ENCODE peak calls at places on chromosomes 4 and X, in four cellular contexts. X, P, N and G are unnamed samples.

GRCh38 chr4:56049428-56050212 is 100.9 kb downstream of the CEP135 start:
- DNase-seq in X (no peak), P (peak), N (no peak), G (peak)

GRCh38 chrX:88135735-88136134 is 611.3 kb upstream of the CPXCR1 start:
- DNase-seq in X (no peak), P (no peak), N (peak), G (no peak)

GRCh38 chr4:185587444-185588161 is 52.3 kb upstream of the PDLIM3 start:
- DNase-seq in X (peak), P (no peak), N (no peak), G (no peak)

GRCh38 chrX:13855689-13856425 is 39.0 kb upstream of the GPM6B start:
- DNase-seq in X (no peak), P (no peak), N (no peak), G (no peak)

GRCh38 chr4:122636697-122637096 is 15.8 kb upstream of the IL21 start:
- DNase-seq in X (no peak), P (no peak), N (no peak), G (no peak)

GRCh38 chr4:69830529-69831269 is 29.2 kb downstream of the SULT1E1 start:
- DNase-seq in X (no peak), P (no peak), N (peak), G (no peak)

GRCh38 chr4:99473131-99473530 is 37.7 kb upstream of the C4orf17 start:
- DNase-seq in X (no peak), P (no peak), N (no peak), G (no peak)

GRCh38 chrX:67104982-67105757 is 438.7 kb upstream of the AR start:
- DNase-seq in X (no peak), P (no peak), N (no peak), G (no peak)

GRCh38 chr4:5018096-5018495 is 1.2 kb downstream of the CYTL1 start:
- DNase-seq in X (no peak), P (no peak), N (no peak), G (no peak)

GRCh38 chr4:164350086-164350485 is 403.8 kb upstream of the SMIM31 start:
- DNase-seq in X (no peak), P (no peak), N (no peak), G (no peak)

GRCh38 chr4:153465583-153465921 is 608 bp upstream of the TMEM131L start:
- DNase-seq in X (no peak), P (peak), N (peak), G (peak)

GRCh38 chrX:130415201-130415600 is 13.4 kb downstream of the RBMX2 start:
- DNase-seq in X (no peak), P (no peak), N (no peak), G (no peak)

GRCh38 chrX:39409246-39409917 is 608.1 kb downstream of the MID1IP1 start:
- DNase-seq in X (no peak), P (no peak), N (no peak), G (no peak)
- TF ChIP-seq CHD2 in X (no peak), P (no peak), N (no peak), G (no peak)

GRCh38 chr4:147363514-147363913 is 117.4 kb upstream of the EDNRA start:
- DNase-seq in X (no peak), P (no peak), N (no peak), G (no peak)

GRCh38 chr4:147366164-147366563 is 114.7 kb upstream of the EDNRA start:
- DNase-seq in X (no peak), P (no peak), N (no peak), G (no peak)

GRCh38 chr4:147362868-147363440 is 117.9 kb upstream of the EDNRA start:
- DNase-seq in X (no peak), P (no peak), N (no peak), G (peak)

GRCh38 chr4:147360301-147360700 is 120.6 kb upstream of the EDNRA start:
- DNase-seq in X (no peak), P (no peak), N (no peak), G (no peak)

GRCh38 chr4:147361726-147362125 is 119.2 kb upstream of the EDNRA start:
- DNase-seq in X (no peak), P (no peak), N (no peak), G (no peak)
- TF ChIP-seq MXI1 in X (no peak), P (no peak), N (no peak), G (no peak)

GRCh38 chr4:94462572-94462971 is 10.8 kb downstream of the PDLIM5 start:
- DNase-seq in X (no peak), P (no peak), N (no peak), G (no peak)

GRCh38 chr4:94461506-94461905 is 9.8 kb downstream of the PDLIM5 start:
- DNase-seq in X (no peak), P (no peak), N (no peak), G (no peak)

GRCh38 chr4:94458682-94459081 is 6.9 kb downstream of the PDLIM5 start:
- DNase-seq in X (no peak), P (no peak), N (no peak), G (no peak)

GRCh38 chr4:94457692-94458106 is 6.0 kb downstream of the PDLIM5 start:
- DNase-seq in X (no peak), P (no peak), N (no peak), G (peak)

GRCh38 chr4:94459462-94460161 is 7.9 kb downstream of the PDLIM5 start:
- DNase-seq in X (no peak), P (no peak), N (peak), G (no peak)
- TF ChIP-seq CHD2 in X (no peak), P (no peak), N (no peak), G (no peak)

GRCh38 chr4:8194306-8195242 is 4.5 kb upstream of the SH3TC1 start:
- DNase-seq in X (no peak), P (no peak), N (no peak), G (no peak)

GRCh38 chr4:8198206-8198905 is 734 bp upstream of the SH3TC1 start:
- DNase-seq in X (peak), P (no peak), N (no peak), G (no peak)

GRCh38 chr4:8195431-8195830 is 3.7 kb upstream of the SH3TC1 start:
- DNase-seq in X (no peak), P (no peak), N (no peak), G (no peak)

GRCh38 chr4:8197521-8197920 is 1.6 kb upstream of the SH3TC1 start:
- DNase-seq in X (no peak), P (no peak), N (no peak), G (no peak)

DNA sequence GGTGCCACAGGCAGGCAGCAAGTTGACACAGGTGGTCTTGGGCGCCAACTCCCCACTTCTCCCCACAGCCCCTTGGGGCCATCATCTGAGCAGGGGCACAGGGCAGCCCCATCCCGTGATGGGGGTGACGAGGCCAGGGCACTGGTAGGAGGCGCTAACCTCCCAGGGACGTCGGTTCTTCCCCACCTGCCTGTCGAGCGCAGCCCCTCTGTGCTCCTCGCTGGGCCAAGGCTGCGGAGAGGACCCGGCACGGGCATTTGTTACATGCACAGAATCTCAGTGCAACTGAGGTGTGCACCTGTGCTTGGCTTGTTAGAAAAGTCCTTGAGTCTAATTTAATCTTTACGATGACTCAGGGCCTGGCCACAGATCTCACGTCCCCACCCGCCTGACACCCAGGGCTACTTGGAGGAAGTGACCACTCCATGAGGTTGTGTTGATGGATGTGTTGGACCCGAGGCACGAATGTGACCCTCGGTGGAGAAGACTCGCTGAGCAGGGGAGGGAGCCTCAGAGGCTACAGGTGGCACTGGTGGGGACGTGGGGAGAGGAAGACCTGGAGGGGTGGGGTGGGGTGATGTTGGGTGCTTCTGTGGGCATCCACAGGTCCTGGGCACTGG is 3.1 kb upstream of the SH3TC1 start:
- DNase-seq in X (no peak), P (no peak), N (no peak), G (no peak)
- TF ChIP-seq MXI1 in X (no peak), P (no peak), N (no peak), G (no peak)

GRCh38 chrX:71679575-71680207 is 12.3 kb downstream of the LOC101059915 start:
- DNase-seq in X (no peak), P (no peak), N (no peak), G (no peak)
- TF ChIP-seq CHD2 in X (no peak), P (no peak), N (no peak), G (no peak)

GRCh38 chr4:85478576-85478975 is 3.6 kb downstream of the ARHGAP24 start:
- DNase-seq in X (no peak), P (no peak), N (no peak), G (no peak)
- TF ChIP-seq MXI1 in X (no peak), P (no peak), N (no peak), G (no peak)

GRCh38 chrX:20284444-20284843 is 17.7 kb upstream of the RPS6KA3 start:
- DNase-seq in X (no peak), P (no peak), N (no peak), G (peak)
- TF ChIP-seq CHD2 in X (no peak), P (no peak), N (no peak), G (no peak)

GRCh38 chr4:15434086-15434485 is 6.3 kb downstream of the C1QTNF7 start:
- DNase-seq in X (no peak), P (no peak), N (no peak), G (no peak)
- TF ChIP-seq MXI1 in X (no peak), P (no peak), N (no peak), G (no peak)